ENCODE peak calls at places on chromosomes 2 and 18, in four cellular contexts. One of them, this sample, is unnamed.

GRCh38 chr2:157611110-157611509 is 17.6 kb downstream of the ACVR1C start:
- DNase-seq in tibial nerve: no peak
- DNase-seq in SJSA1: no peak
- DNase-seq in fibroblast of the aortic adventitia: no peak
- DNase-seq in this sample: no peak

GRCh38 chr2:23495661-23496114 is 110.7 kb downstream of the KLHL29 start:
- DNase-seq in tibial nerve: no peak
- DNase-seq in SJSA1: no peak
- DNase-seq in fibroblast of the aortic adventitia: no peak
- DNase-seq in this sample: no peak

GRCh38 chr2:63589148-63589972 is 597 bp downstream of the MDH1 start:
- DNase-seq in tibial nerve: no peak
- DNase-seq in SJSA1: no peak
- DNase-seq in fibroblast of the aortic adventitia: no peak
- DNase-seq in this sample: no peak

GRCh38 chr2:234116050-234116449 is 65.5 kb downstream of the SPP2 start:
- DNase-seq in tibial nerve: no peak
- DNase-seq in SJSA1: no peak
- DNase-seq in fibroblast of the aortic adventitia: no peak
- DNase-seq in this sample: no peak

GRCh38 chr2:85291425-85292023 is 36.3 kb downstream of the TGOLN2 start:
- DNase-seq in tibial nerve: no peak
- DNase-seq in SJSA1: no peak
- DNase-seq in fibroblast of the aortic adventitia: no peak
- DNase-seq in this sample: peak; percentile 30

GRCh38 chr2:39778233-39778632 is 825 bp downstream of the THUMPD2 start:
- DNase-seq in tibial nerve: no peak
- DNase-seq in SJSA1: no peak
- DNase-seq in fibroblast of the aortic adventitia: no peak
- DNase-seq in this sample: no peak

GRCh38 chr2:144331652-144332355 is 188.1 kb downstream of the ZEB2 start:
- DNase-seq in tibial nerve: peak; percentile 36
- DNase-seq in SJSA1: peak; percentile 73
- DNase-seq in fibroblast of the aortic adventitia: peak; percentile 65
- DNase-seq in this sample: peak; percentile 79

GRCh38 chr18:35478520-35479435 is 19.0 kb downstream of the INO80C start:
- DNase-seq in tibial nerve: no peak
- DNase-seq in SJSA1: no peak
- DNase-seq in fibroblast of the aortic adventitia: peak; percentile 59
- DNase-seq in this sample: no peak

GRCh38 chr2:27993950-27994728 is 103.6 kb downstream of the BABAM2 start:
- DNase-seq in tibial nerve: no peak
- DNase-seq in SJSA1: no peak
- DNase-seq in fibroblast of the aortic adventitia: no peak
- DNase-seq in this sample: no peak

GRCh38 chr2:7203056-7203467 is 285.9 kb downstream of the RNF144A start:
- DNase-seq in tibial nerve: no peak
- DNase-seq in SJSA1: no peak
- DNase-seq in fibroblast of the aortic adventitia: peak; percentile 76
- DNase-seq in this sample: peak; percentile 65

GRCh38 chr18:22282311-22283235 is 113.2 kb downstream of the GATA6 start:
- DNase-seq in tibial nerve: no peak
- DNase-seq in SJSA1: peak; percentile 49
- DNase-seq in fibroblast of the aortic adventitia: peak; percentile 73
- DNase-seq in this sample: no peak

GRCh38 chr2:11669454-11670291 is at the start of gene NTSR2:
- DNase-seq in tibial nerve: no peak
- DNase-seq in SJSA1: no peak
- DNase-seq in fibroblast of the aortic adventitia: peak; percentile 47
- DNase-seq in this sample: peak; percentile 23

GRCh38 chr2:186972281-186972970 is 123.5 kb upstream of the ZSWIM2 start:
- DNase-seq in tibial nerve: no peak
- DNase-seq in SJSA1: peak; percentile 24
- DNase-seq in fibroblast of the aortic adventitia: no peak
- DNase-seq in this sample: no peak

GRCh38 chr2:113169002-113169530 is 4.7 kb upstream of the PSD4 start:
- DNase-seq in tibial nerve: no peak
- DNase-seq in SJSA1: no peak
- DNase-seq in fibroblast of the aortic adventitia: no peak
- DNase-seq in this sample: peak; percentile 62

GRCh38 chr18:10420561-10421352 is 33.7 kb upstream of the APCDD1 start:
- DNase-seq in tibial nerve: no peak
- DNase-seq in SJSA1: no peak
- DNase-seq in fibroblast of the aortic adventitia: peak; percentile 78
- DNase-seq in this sample: no peak

GRCh38 chr2:22893773-22894517 is 491.0 kb upstream of the KLHL29 start:
- DNase-seq in tibial nerve: no peak
- DNase-seq in SJSA1: no peak
- DNase-seq in fibroblast of the aortic adventitia: no peak
- DNase-seq in this sample: no peak

GRCh38 chr2:158128168-158128973 is 26.7 kb downstream of the UPP2 start:
- DNase-seq in tibial nerve: no peak
- DNase-seq in SJSA1: no peak
- DNase-seq in fibroblast of the aortic adventitia: no peak
- DNase-seq in this sample: no peak

GRCh38 chr2:190972846-190973245 is 41.1 kb downstream of the STAT1 start:
- DNase-seq in tibial nerve: no peak
- DNase-seq in SJSA1: no peak
- DNase-seq in fibroblast of the aortic adventitia: peak; percentile 43
- DNase-seq in this sample: no peak

GRCh38 chr2:175855794-175856453 is 146.1 kb downstream of the LNPK start:
- DNase-seq in tibial nerve: no peak
- DNase-seq in SJSA1: peak; percentile 58
- DNase-seq in fibroblast of the aortic adventitia: peak; percentile 43
- DNase-seq in this sample: no peak

GRCh38 chr2:60979231-60979630 is 38.3 kb upstream of the PEX13 start:
- DNase-seq in tibial nerve: no peak
- DNase-seq in SJSA1: no peak
- DNase-seq in fibroblast of the aortic adventitia: no peak
- DNase-seq in this sample: no peak

GRCh38 chr2:134227666-134228065 is 26.2 kb upstream of the MGAT5 start:
- DNase-seq in tibial nerve: no peak
- DNase-seq in SJSA1: no peak
- DNase-seq in fibroblast of the aortic adventitia: no peak
- DNase-seq in this sample: no peak

GRCh38 chr2:2913601-2914120 is 464.0 kb downstream of the EIPR1 start:
- DNase-seq in tibial nerve: no peak
- DNase-seq in SJSA1: peak; percentile 29
- DNase-seq in fibroblast of the aortic adventitia: no peak
- DNase-seq in this sample: no peak

GRCh38 chr2:233213011-233213410 is 38.5 kb upstream of the ATG16L1 start:
- DNase-seq in tibial nerve: no peak
- DNase-seq in SJSA1: no peak
- DNase-seq in fibroblast of the aortic adventitia: no peak
- DNase-seq in this sample: no peak

GRCh38 chr2:83742117-83742782 is 716.8 kb downstream of the SUCLG1 start:
- DNase-seq in tibial nerve: peak; percentile 67
- DNase-seq in SJSA1: no peak
- DNase-seq in fibroblast of the aortic adventitia: peak; percentile 27
- DNase-seq in this sample: no peak

GRCh38 chr2:133885847-133886246 is 317.6 kb upstream of the NCKAP5 start:
- DNase-seq in tibial nerve: no peak
- DNase-seq in SJSA1: no peak
- DNase-seq in fibroblast of the aortic adventitia: no peak
- DNase-seq in this sample: no peak

GRCh38 chr18:23971656-23972230 is 42.8 kb upstream of the TTC39C start:
- DNase-seq in tibial nerve: no peak
- DNase-seq in SJSA1: no peak
- DNase-seq in fibroblast of the aortic adventitia: no peak
- DNase-seq in this sample: no peak

GRCh38 chr2:70708376-70709199 is 59.4 kb downstream of the ADD2 start:
- DNase-seq in tibial nerve: no peak
- DNase-seq in SJSA1: no peak
- DNase-seq in fibroblast of the aortic adventitia: peak; percentile 28
- DNase-seq in this sample: no peak

DNA sequence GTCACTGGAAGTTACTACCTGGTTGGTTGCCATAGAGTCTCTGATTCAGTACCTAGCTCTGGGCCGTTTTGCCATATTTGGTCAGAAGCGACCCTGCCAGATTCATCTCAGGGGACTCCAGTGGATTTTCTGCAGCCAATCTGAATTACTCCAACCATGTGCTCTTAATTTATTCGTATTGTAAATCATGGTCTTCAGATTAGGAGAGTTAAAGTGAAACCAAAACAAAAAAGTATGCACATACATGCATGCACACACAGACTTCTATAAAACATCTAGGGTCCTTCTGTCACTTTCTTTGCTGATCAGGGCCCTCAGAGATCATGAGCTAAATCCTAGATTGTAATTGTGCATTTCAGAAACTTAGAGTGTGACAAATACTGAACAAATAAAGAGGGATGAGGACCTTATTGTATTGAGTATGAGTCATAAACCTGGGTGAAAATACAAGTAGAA is 317.4 kb upstream of the UBE2E3 start:
- DNase-seq in tibial nerve: no peak
- DNase-seq in SJSA1: no peak
- DNase-seq in fibroblast of the aortic adventitia: peak; percentile 66
- DNase-seq in this sample: no peak
- H3K4me3 ChIP-seq in tibial nerve: no peak overlapping the region
- H3K4me3 ChIP-seq in SJSA1: no peak overlapping the region
- H3K4me3 ChIP-seq in fibroblast of the aortic adventitia: no peak overlapping the region
- H3K4me3 ChIP-seq in this sample: no peak overlapping the region

DNA sequence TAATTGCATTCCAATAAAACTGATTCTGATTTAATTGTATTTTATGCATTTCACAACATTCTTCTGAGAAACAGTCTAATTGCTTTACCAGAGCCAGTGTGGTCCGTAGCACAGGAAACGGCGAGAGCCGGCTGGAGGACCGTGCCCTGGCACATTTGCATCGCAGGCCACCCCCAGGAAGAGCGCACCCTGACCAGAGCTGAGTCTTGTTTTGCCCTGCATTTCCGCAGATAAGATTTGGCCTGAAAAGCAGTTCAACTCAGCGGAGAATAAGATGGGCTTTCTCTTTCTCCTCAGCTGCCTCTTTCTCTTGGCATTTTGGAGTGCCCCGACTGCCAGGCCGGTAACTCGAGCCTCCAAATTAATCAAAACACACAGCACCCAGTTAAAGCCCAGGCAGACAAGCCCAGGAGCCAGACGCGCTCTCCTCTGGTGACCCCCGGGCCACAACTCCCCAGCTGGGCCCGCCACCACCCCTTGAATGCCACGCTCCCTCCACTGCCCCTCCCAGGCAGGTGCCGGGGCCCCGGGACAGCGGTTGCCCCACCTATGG is 484 bp downstream of the COL4A4 start:
- DNase-seq in tibial nerve: no peak
- DNase-seq in SJSA1: no peak
- DNase-seq in fibroblast of the aortic adventitia: peak; percentile 17
- DNase-seq in this sample: no peak
- H3K4me3 ChIP-seq in tibial nerve: peak overlapping the region; percentile 49
- H3K4me3 ChIP-seq in SJSA1: no peak overlapping the region
- H3K4me3 ChIP-seq in fibroblast of the aortic adventitia: peak overlapping the region; percentile 69
- H3K4me3 ChIP-seq in this sample: no peak overlapping the region

GRCh38 chr2:166375205-166375735 is 474 bp downstream of the SCN9A start:
- DNase-seq in tibial nerve: no peak
- DNase-seq in SJSA1: no peak
- DNase-seq in fibroblast of the aortic adventitia: peak; percentile 17
- DNase-seq in this sample: no peak

GRCh38 chr2:166376873-166377272 is 1.1 kb upstream of the SCN9A start:
- DNase-seq in tibial nerve: no peak
- DNase-seq in SJSA1: no peak
- DNase-seq in fibroblast of the aortic adventitia: no peak
- DNase-seq in this sample: no peak

GRCh38 chr2:166375736-166376487 is at the start of gene SCN9A:
- DNase-seq in tibial nerve: peak; percentile 41
- DNase-seq in SJSA1: peak; percentile 90
- DNase-seq in fibroblast of the aortic adventitia: peak; percentile 46
- DNase-seq in this sample: peak; percentile 2

GRCh38 chr2:166373951-166374350 is 1.8 kb downstream of the SCN9A start:
- DNase-seq in tibial nerve: no peak
- DNase-seq in SJSA1: peak; percentile 77
- DNase-seq in fibroblast of the aortic adventitia: peak; percentile 41
- DNase-seq in this sample: no peak

GRCh38 chr2:166376488-166376828 is 714 bp upstream of the SCN9A start:
- DNase-seq in tibial nerve: no peak
- DNase-seq in SJSA1: no peak
- DNase-seq in fibroblast of the aortic adventitia: no peak
- DNase-seq in this sample: no peak
- H3K4me3 ChIP-seq in tibial nerve: peak overlapping the region; percentile 65
- H3K4me3 ChIP-seq in SJSA1: peak overlapping the region; percentile 54
- H3K4me3 ChIP-seq in fibroblast of the aortic adventitia: peak overlapping the region; percentile 74
- H3K4me3 ChIP-seq in this sample: no peak overlapping the region

GRCh38 chr2:160427629-160428424 is 65.8 kb downstream of the RBMS1 start:
- DNase-seq in tibial nerve: no peak
- DNase-seq in SJSA1: no peak
- DNase-seq in fibroblast of the aortic adventitia: peak; percentile 94
- DNase-seq in this sample: peak; percentile 75
- H3K4me3 ChIP-seq in tibial nerve: peak overlapping the region; percentile 21
- H3K4me3 ChIP-seq in SJSA1: no peak overlapping the region
- H3K4me3 ChIP-seq in fibroblast of the aortic adventitia: peak overlapping the region; percentile 38
- H3K4me3 ChIP-seq in this sample: peak overlapping the region; percentile 15

DNA sequence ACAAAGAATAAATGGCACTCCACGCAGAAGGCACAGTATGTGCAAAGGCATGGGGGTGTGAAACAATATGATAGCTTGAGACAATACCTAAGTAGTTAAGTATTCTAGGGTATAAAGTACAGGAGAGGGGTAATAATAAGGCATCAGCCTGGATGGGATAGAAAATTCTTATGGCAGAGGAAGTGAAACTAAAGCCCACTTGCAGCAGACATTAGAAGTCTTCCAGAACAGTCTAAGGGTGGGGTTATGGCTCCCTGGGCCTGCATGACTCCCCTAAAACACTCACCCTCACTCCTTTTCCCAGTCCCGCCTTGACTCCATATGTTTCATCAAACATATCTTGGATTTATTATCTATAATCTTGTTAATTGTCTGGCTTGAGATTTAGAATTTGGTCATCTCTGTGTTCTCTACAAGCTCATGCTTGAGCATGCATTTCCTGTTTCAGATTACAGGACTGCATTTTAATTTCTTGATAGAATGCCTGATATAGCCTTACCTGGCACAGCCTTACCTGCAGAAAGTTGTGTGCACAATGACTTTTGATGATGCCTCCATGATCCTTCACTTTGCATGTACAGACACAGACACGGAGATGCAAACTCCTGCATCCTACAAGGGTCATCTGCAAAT is 28.5 kb upstream of the TMBIM1 start:
- DNase-seq in tibial nerve: no peak
- DNase-seq in SJSA1: no peak
- DNase-seq in fibroblast of the aortic adventitia: no peak
- DNase-seq in this sample: no peak
- H3K4me3 ChIP-seq in tibial nerve: no peak overlapping the region
- H3K4me3 ChIP-seq in SJSA1: no peak overlapping the region
- H3K4me3 ChIP-seq in fibroblast of the aortic adventitia: no peak overlapping the region
- H3K4me3 ChIP-seq in this sample: no peak overlapping the region

GRCh38 chr2:241268716-241269445 is 46.6 kb downstream of the HDLBP start:
- DNase-seq in tibial nerve: no peak
- DNase-seq in SJSA1: peak; percentile 27
- DNase-seq in fibroblast of the aortic adventitia: peak; percentile 29
- DNase-seq in this sample: no peak

GRCh38 chr2:241271641-241272297 is 43.7 kb downstream of the HDLBP start:
- DNase-seq in tibial nerve: peak; percentile 80
- DNase-seq in SJSA1: peak; percentile 78
- DNase-seq in fibroblast of the aortic adventitia: peak; percentile 83
- DNase-seq in this sample: peak; percentile 37

GRCh38 chr2:241272298-241272721 is 43.2 kb downstream of the HDLBP start:
- DNase-seq in tibial nerve: no peak
- DNase-seq in SJSA1: no peak
- DNase-seq in fibroblast of the aortic adventitia: no peak
- DNase-seq in this sample: no peak

GRCh38 chr2:241269707-241270520 is 45.6 kb downstream of the HDLBP start:
- DNase-seq in tibial nerve: no peak
- DNase-seq in SJSA1: no peak
- DNase-seq in fibroblast of the aortic adventitia: no peak
- DNase-seq in this sample: no peak

GRCh38 chr2:241270531-241270930 is 44.9 kb downstream of the HDLBP start:
- DNase-seq in tibial nerve: no peak
- DNase-seq in SJSA1: no peak
- DNase-seq in fibroblast of the aortic adventitia: peak; percentile 26
- DNase-seq in this sample: no peak
- H3K4me3 ChIP-seq in tibial nerve: no peak overlapping the region
- H3K4me3 ChIP-seq in SJSA1: peak overlapping the region; percentile 97
- H3K4me3 ChIP-seq in fibroblast of the aortic adventitia: peak overlapping the region; percentile 80
- H3K4me3 ChIP-seq in this sample: no peak overlapping the region